ENCODE peak calls at places on chromosomes 6 and 20, in eight cellular contexts. One of them, this sample, is unnamed.

GRCh38 chr6:159100011-159100788 is 55.4 kb upstream of the TAGAP start:
- DNase-seq in dorsolateral prefrontal cortex: no peak
- DNase-seq in fibroblast of pulmonary artery: no peak
- DNase-seq in A549: no peak
- DNase-seq in non-pigmented ciliary epithelial cell: no peak
- DNase-seq in brain microvascular endothelial cell: no peak
- DNase-seq in mesenteric fat pad: peak
- DNase-seq in stimulated activated CD8-positive, alpha-beta memory T cell treated with anti-CD3 and anti-CD28 coated beads, Interleukin-4, amount 100 ng/mL, for 1 hour: no peak
- DNase-seq in this sample: no peak

GRCh38 chr6:51349866-51350265 is 531.2 kb downstream of the TFAP2B start:
- DNase-seq in A549: no peak
- DNase-seq in mesenteric fat pad: no peak
- DNase-seq in fibroblast of pulmonary artery: no peak
- DNase-seq in stimulated activated CD8-positive, alpha-beta memory T cell treated with anti-CD3 and anti-CD28 coated beads, Interleukin-4, amount 100 ng/mL, for 1 hour: no peak
- DNase-seq in brain microvascular endothelial cell: no peak
- DNase-seq in non-pigmented ciliary epithelial cell: no peak
- DNase-seq in dorsolateral prefrontal cortex: no peak
- DNase-seq in this sample: no peak

GRCh38 chr20:59082981-59083380 is 40.4 kb upstream of the PRELID3B start:
- DNase-seq in mesenteric fat pad: no peak
- DNase-seq in stimulated activated CD8-positive, alpha-beta memory T cell treated with anti-CD3 and anti-CD28 coated beads, Interleukin-4, amount 100 ng/mL, for 1 hour: no peak
- DNase-seq in brain microvascular endothelial cell: peak
- DNase-seq in non-pigmented ciliary epithelial cell: no peak
- DNase-seq in fibroblast of pulmonary artery: peak
- DNase-seq in A549: no peak
- DNase-seq in dorsolateral prefrontal cortex: no peak
- DNase-seq in this sample: no peak

GRCh38 chr6:142155895-142156757 is 9.1 kb downstream of the VTA1 start:
- DNase-seq in A549: peak
- DNase-seq in fibroblast of pulmonary artery: peak
- DNase-seq in brain microvascular endothelial cell: no peak
- DNase-seq in non-pigmented ciliary epithelial cell: no peak
- DNase-seq in mesenteric fat pad: no peak
- DNase-seq in dorsolateral prefrontal cortex: no peak
- DNase-seq in stimulated activated CD8-positive, alpha-beta memory T cell treated with anti-CD3 and anti-CD28 coated beads, Interleukin-4, amount 100 ng/mL, for 1 hour: no peak
- DNase-seq in this sample: peak

GRCh38 chr6:34315780-34316179 is 67.0 kb upstream of the SMIM29 start:
- DNase-seq in mesenteric fat pad: no peak
- DNase-seq in stimulated activated CD8-positive, alpha-beta memory T cell treated with anti-CD3 and anti-CD28 coated beads, Interleukin-4, amount 100 ng/mL, for 1 hour: no peak
- DNase-seq in A549: no peak
- DNase-seq in brain microvascular endothelial cell: no peak
- DNase-seq in dorsolateral prefrontal cortex: no peak
- DNase-seq in non-pigmented ciliary epithelial cell: no peak
- DNase-seq in fibroblast of pulmonary artery: no peak
- DNase-seq in this sample: no peak

GRCh38 chr6:36028088-36028886 is 679 bp downstream of the MAPK14 start:
- DNase-seq in A549: no peak
- DNase-seq in mesenteric fat pad: no peak
- DNase-seq in stimulated activated CD8-positive, alpha-beta memory T cell treated with anti-CD3 and anti-CD28 coated beads, Interleukin-4, amount 100 ng/mL, for 1 hour: peak
- DNase-seq in dorsolateral prefrontal cortex: no peak
- DNase-seq in brain microvascular endothelial cell: peak
- DNase-seq in fibroblast of pulmonary artery: no peak
- DNase-seq in non-pigmented ciliary epithelial cell: no peak
- DNase-seq in this sample: peak

GRCh38 chr20:38165089-38165965 is at the start of gene TGM2:
- DNase-seq in A549: peak
- DNase-seq in stimulated activated CD8-positive, alpha-beta memory T cell treated with anti-CD3 and anti-CD28 coated beads, Interleukin-4, amount 100 ng/mL, for 1 hour: no peak
- DNase-seq in dorsolateral prefrontal cortex: no peak
- DNase-seq in fibroblast of pulmonary artery: peak
- DNase-seq in mesenteric fat pad: peak
- DNase-seq in brain microvascular endothelial cell: peak
- DNase-seq in non-pigmented ciliary epithelial cell: no peak
- DNase-seq in this sample: peak

GRCh38 chr20:59948828-59949720 is 8.9 kb downstream of the FAM217B start:
- DNase-seq in stimulated activated CD8-positive, alpha-beta memory T cell treated with anti-CD3 and anti-CD28 coated beads, Interleukin-4, amount 100 ng/mL, for 1 hour: no peak
- DNase-seq in fibroblast of pulmonary artery: peak
- DNase-seq in non-pigmented ciliary epithelial cell: peak
- DNase-seq in mesenteric fat pad: no peak
- DNase-seq in dorsolateral prefrontal cortex: no peak
- DNase-seq in brain microvascular endothelial cell: peak
- DNase-seq in A549: no peak
- DNase-seq in this sample: peak

GRCh38 chr6:31620586-31621319 is at the start of gene PRRC2A:
- DNase-seq in dorsolateral prefrontal cortex: peak
- DNase-seq in mesenteric fat pad: peak
- DNase-seq in stimulated activated CD8-positive, alpha-beta memory T cell treated with anti-CD3 and anti-CD28 coated beads, Interleukin-4, amount 100 ng/mL, for 1 hour: peak
- DNase-seq in A549: peak
- DNase-seq in brain microvascular endothelial cell: peak
- DNase-seq in non-pigmented ciliary epithelial cell: no peak
- DNase-seq in fibroblast of pulmonary artery: peak
- DNase-seq in this sample: no peak

GRCh38 chr6:26020983-26021349 is 58.4 kb downstream of the TRIM38 start:
- DNase-seq in brain microvascular endothelial cell: peak
- DNase-seq in A549: no peak
- DNase-seq in mesenteric fat pad: no peak
- DNase-seq in fibroblast of pulmonary artery: peak
- DNase-seq in dorsolateral prefrontal cortex: no peak
- DNase-seq in non-pigmented ciliary epithelial cell: no peak
- DNase-seq in stimulated activated CD8-positive, alpha-beta memory T cell treated with anti-CD3 and anti-CD28 coated beads, Interleukin-4, amount 100 ng/mL, for 1 hour: no peak
- DNase-seq in this sample: peak

GRCh38 chr6:167046861-167047495 is 47.8 kb downstream of the CEP43 start:
- DNase-seq in dorsolateral prefrontal cortex: no peak
- DNase-seq in A549: no peak
- DNase-seq in brain microvascular endothelial cell: no peak
- DNase-seq in mesenteric fat pad: no peak
- DNase-seq in fibroblast of pulmonary artery: no peak
- DNase-seq in stimulated activated CD8-positive, alpha-beta memory T cell treated with anti-CD3 and anti-CD28 coated beads, Interleukin-4, amount 100 ng/mL, for 1 hour: no peak
- DNase-seq in non-pigmented ciliary epithelial cell: no peak
- DNase-seq in this sample: no peak

GRCh38 chr6:42279966-42280629 is 62.4 kb upstream of the MRPS10 start:
- DNase-seq in mesenteric fat pad: no peak
- DNase-seq in A549: no peak
- DNase-seq in brain microvascular endothelial cell: peak
- DNase-seq in non-pigmented ciliary epithelial cell: no peak
- DNase-seq in stimulated activated CD8-positive, alpha-beta memory T cell treated with anti-CD3 and anti-CD28 coated beads, Interleukin-4, amount 100 ng/mL, for 1 hour: no peak
- DNase-seq in dorsolateral prefrontal cortex: no peak
- DNase-seq in fibroblast of pulmonary artery: peak
- DNase-seq in this sample: peak

GRCh38 chr20:24589845-24590192 is 120.4 kb downstream of the SYNDIG1 start:
- DNase-seq in A549: no peak
- DNase-seq in non-pigmented ciliary epithelial cell: no peak
- DNase-seq in fibroblast of pulmonary artery: no peak
- DNase-seq in brain microvascular endothelial cell: no peak
- DNase-seq in stimulated activated CD8-positive, alpha-beta memory T cell treated with anti-CD3 and anti-CD28 coated beads, Interleukin-4, amount 100 ng/mL, for 1 hour: no peak
- DNase-seq in mesenteric fat pad: no peak
- DNase-seq in dorsolateral prefrontal cortex: no peak
- DNase-seq in this sample: no peak

GRCh38 chr20:49408705-49409104 is 73.8 kb downstream of the KCNB1 start:
- DNase-seq in dorsolateral prefrontal cortex: no peak
- DNase-seq in stimulated activated CD8-positive, alpha-beta memory T cell treated with anti-CD3 and anti-CD28 coated beads, Interleukin-4, amount 100 ng/mL, for 1 hour: no peak
- DNase-seq in A549: no peak
- DNase-seq in non-pigmented ciliary epithelial cell: no peak
- DNase-seq in mesenteric fat pad: no peak
- DNase-seq in brain microvascular endothelial cell: no peak
- DNase-seq in fibroblast of pulmonary artery: no peak
- DNase-seq in this sample: no peak

GRCh38 chr20:21303061-21303871 is at the start of gene XRN2:
- DNase-seq in fibroblast of pulmonary artery: peak
- DNase-seq in stimulated activated CD8-positive, alpha-beta memory T cell treated with anti-CD3 and anti-CD28 coated beads, Interleukin-4, amount 100 ng/mL, for 1 hour: peak
- DNase-seq in A549: peak
- DNase-seq in non-pigmented ciliary epithelial cell: peak
- DNase-seq in dorsolateral prefrontal cortex: peak
- DNase-seq in mesenteric fat pad: peak
- DNase-seq in brain microvascular endothelial cell: peak
- DNase-seq in this sample: peak

GRCh38 chr20:3171391-3172125 is 1.8 kb downstream of the LZTS3 start:
- DNase-seq in mesenteric fat pad: peak
- DNase-seq in stimulated activated CD8-positive, alpha-beta memory T cell treated with anti-CD3 and anti-CD28 coated beads, Interleukin-4, amount 100 ng/mL, for 1 hour: no peak
- DNase-seq in brain microvascular endothelial cell: no peak
- DNase-seq in non-pigmented ciliary epithelial cell: no peak
- DNase-seq in fibroblast of pulmonary artery: no peak
- DNase-seq in dorsolateral prefrontal cortex: no peak
- DNase-seq in A549: no peak
- DNase-seq in this sample: no peak

GRCh38 chr6:154302111-154302752 is 54.4 kb downstream of the IPCEF1 start:
- DNase-seq in non-pigmented ciliary epithelial cell: peak
- DNase-seq in brain microvascular endothelial cell: peak
- DNase-seq in mesenteric fat pad: no peak
- DNase-seq in A549: no peak
- DNase-seq in stimulated activated CD8-positive, alpha-beta memory T cell treated with anti-CD3 and anti-CD28 coated beads, Interleukin-4, amount 100 ng/mL, for 1 hour: no peak
- DNase-seq in dorsolateral prefrontal cortex: no peak
- DNase-seq in fibroblast of pulmonary artery: peak
- DNase-seq in this sample: peak

GRCh38 chr6:114100421-114100820 is 129.5 kb upstream of the HDAC2 start:
- DNase-seq in stimulated activated CD8-positive, alpha-beta memory T cell treated with anti-CD3 and anti-CD28 coated beads, Interleukin-4, amount 100 ng/mL, for 1 hour: no peak
- DNase-seq in brain microvascular endothelial cell: no peak
- DNase-seq in dorsolateral prefrontal cortex: no peak
- DNase-seq in fibroblast of pulmonary artery: peak
- DNase-seq in non-pigmented ciliary epithelial cell: no peak
- DNase-seq in mesenteric fat pad: no peak
- DNase-seq in A549: no peak
- DNase-seq in this sample: no peak

GRCh38 chr20:22302039-22302438 is 282.3 kb downstream of the FOXA2 start:
- DNase-seq in fibroblast of pulmonary artery: no peak
- DNase-seq in stimulated activated CD8-positive, alpha-beta memory T cell treated with anti-CD3 and anti-CD28 coated beads, Interleukin-4, amount 100 ng/mL, for 1 hour: no peak
- DNase-seq in mesenteric fat pad: no peak
- DNase-seq in dorsolateral prefrontal cortex: no peak
- DNase-seq in non-pigmented ciliary epithelial cell: no peak
- DNase-seq in brain microvascular endothelial cell: no peak
- DNase-seq in A549: no peak
- DNase-seq in this sample: no peak

GRCh38 chr6:111478064-111478476 is 4.9 kb downstream of the REV3L start:
- DNase-seq in A549: no peak
- DNase-seq in brain microvascular endothelial cell: peak
- DNase-seq in mesenteric fat pad: no peak
- DNase-seq in dorsolateral prefrontal cortex: no peak
- DNase-seq in fibroblast of pulmonary artery: peak
- DNase-seq in non-pigmented ciliary epithelial cell: no peak
- DNase-seq in stimulated activated CD8-positive, alpha-beta memory T cell treated with anti-CD3 and anti-CD28 coated beads, Interleukin-4, amount 100 ng/mL, for 1 hour: no peak
- DNase-seq in this sample: peak

GRCh38 chr20:53664121-53664520 is 70.5 kb upstream of the ZNF217 start:
- DNase-seq in dorsolateral prefrontal cortex: no peak
- DNase-seq in fibroblast of pulmonary artery: no peak
- DNase-seq in stimulated activated CD8-positive, alpha-beta memory T cell treated with anti-CD3 and anti-CD28 coated beads, Interleukin-4, amount 100 ng/mL, for 1 hour: no peak
- DNase-seq in mesenteric fat pad: no peak
- DNase-seq in non-pigmented ciliary epithelial cell: no peak
- DNase-seq in brain microvascular endothelial cell: no peak
- DNase-seq in A549: no peak
- DNase-seq in this sample: no peak

GRCh38 chr6:35262596-35262995 is 3.1 kb downstream of the ZNF76 start:
- DNase-seq in dorsolateral prefrontal cortex: no peak
- DNase-seq in mesenteric fat pad: no peak
- DNase-seq in non-pigmented ciliary epithelial cell: no peak
- DNase-seq in A549: no peak
- DNase-seq in stimulated activated CD8-positive, alpha-beta memory T cell treated with anti-CD3 and anti-CD28 coated beads, Interleukin-4, amount 100 ng/mL, for 1 hour: no peak
- DNase-seq in fibroblast of pulmonary artery: peak
- DNase-seq in brain microvascular endothelial cell: no peak
- DNase-seq in this sample: no peak

GRCh38 chr6:88513920-88514319 is 347.8 kb upstream of the CNR1 start:
- DNase-seq in dorsolateral prefrontal cortex: no peak
- DNase-seq in stimulated activated CD8-positive, alpha-beta memory T cell treated with anti-CD3 and anti-CD28 coated beads, Interleukin-4, amount 100 ng/mL, for 1 hour: no peak
- DNase-seq in fibroblast of pulmonary artery: no peak
- DNase-seq in brain microvascular endothelial cell: no peak
- DNase-seq in A549: no peak
- DNase-seq in mesenteric fat pad: no peak
- DNase-seq in non-pigmented ciliary epithelial cell: no peak
- DNase-seq in this sample: no peak

GRCh38 chr6:129609635-129610034 is 100.3 kb downstream of the ARHGAP18 start:
- DNase-seq in dorsolateral prefrontal cortex: no peak
- DNase-seq in fibroblast of pulmonary artery: no peak
- DNase-seq in non-pigmented ciliary epithelial cell: no peak
- DNase-seq in brain microvascular endothelial cell: no peak
- DNase-seq in A549: no peak
- DNase-seq in stimulated activated CD8-positive, alpha-beta memory T cell treated with anti-CD3 and anti-CD28 coated beads, Interleukin-4, amount 100 ng/mL, for 1 hour: no peak
- DNase-seq in mesenteric fat pad: no peak
- DNase-seq in this sample: no peak

GRCh38 chr6:166615059-166615770 is 11.8 kb downstream of the RPS6KA2 start:
- DNase-seq in mesenteric fat pad: no peak
- DNase-seq in A549: no peak
- DNase-seq in fibroblast of pulmonary artery: peak
- DNase-seq in stimulated activated CD8-positive, alpha-beta memory T cell treated with anti-CD3 and anti-CD28 coated beads, Interleukin-4, amount 100 ng/mL, for 1 hour: no peak
- DNase-seq in dorsolateral prefrontal cortex: no peak
- DNase-seq in non-pigmented ciliary epithelial cell: no peak
- DNase-seq in brain microvascular endothelial cell: peak
- DNase-seq in this sample: peak

GRCh38 chr6:139370047-139370706 is 4.3 kb downstream of the CITED2 start:
- DNase-seq in stimulated activated CD8-positive, alpha-beta memory T cell treated with anti-CD3 and anti-CD28 coated beads, Interleukin-4, amount 100 ng/mL, for 1 hour: no peak
- DNase-seq in mesenteric fat pad: no peak
- DNase-seq in dorsolateral prefrontal cortex: no peak
- DNase-seq in A549: no peak
- DNase-seq in brain microvascular endothelial cell: peak
- DNase-seq in non-pigmented ciliary epithelial cell: no peak
- DNase-seq in fibroblast of pulmonary artery: peak
- DNase-seq in this sample: peak

GRCh38 chr6:152598858-152599537 is 38.2 kb downstream of the SYNE1 start:
- DNase-seq in A549: no peak
- DNase-seq in non-pigmented ciliary epithelial cell: no peak
- DNase-seq in brain microvascular endothelial cell: peak
- DNase-seq in fibroblast of pulmonary artery: peak
- DNase-seq in dorsolateral prefrontal cortex: no peak
- DNase-seq in stimulated activated CD8-positive, alpha-beta memory T cell treated with anti-CD3 and anti-CD28 coated beads, Interleukin-4, amount 100 ng/mL, for 1 hour: no peak
- DNase-seq in mesenteric fat pad: no peak
- DNase-seq in this sample: peak

GRCh38 chr20:25223179-25223661 is 24.7 kb upstream of the PYGB start:
- DNase-seq in stimulated activated CD8-positive, alpha-beta memory T cell treated with anti-CD3 and anti-CD28 coated beads, Interleukin-4, amount 100 ng/mL, for 1 hour: no peak
- DNase-seq in brain microvascular endothelial cell: peak
- DNase-seq in non-pigmented ciliary epithelial cell: peak
- DNase-seq in A549: peak
- DNase-seq in dorsolateral prefrontal cortex: no peak
- DNase-seq in mesenteric fat pad: peak
- DNase-seq in fibroblast of pulmonary artery: peak
- DNase-seq in this sample: peak

GRCh38 chr6:139820191-139820590 is 445.7 kb upstream of the CITED2 start:
- DNase-seq in fibroblast of pulmonary artery: peak
- DNase-seq in mesenteric fat pad: no peak
- DNase-seq in stimulated activated CD8-positive, alpha-beta memory T cell treated with anti-CD3 and anti-CD28 coated beads, Interleukin-4, amount 100 ng/mL, for 1 hour: no peak
- DNase-seq in brain microvascular endothelial cell: peak
- DNase-seq in A549: no peak
- DNase-seq in non-pigmented ciliary epithelial cell: peak
- DNase-seq in dorsolateral prefrontal cortex: no peak
- DNase-seq in this sample: peak

GRCh38 chr6:151564654-151565053 is 70.8 kb downstream of the CCDC170 start:
- DNase-seq in fibroblast of pulmonary artery: no peak
- DNase-seq in mesenteric fat pad: no peak
- DNase-seq in stimulated activated CD8-positive, alpha-beta memory T cell treated with anti-CD3 and anti-CD28 coated beads, Interleukin-4, amount 100 ng/mL, for 1 hour: no peak
- DNase-seq in non-pigmented ciliary epithelial cell: no peak
- DNase-seq in dorsolateral prefrontal cortex: no peak
- DNase-seq in A549: no peak
- DNase-seq in brain microvascular endothelial cell: no peak
- DNase-seq in this sample: no peak

GRCh38 chr6:118618676-118619377 is 32.6 kb downstream of the CEP85L start:
- DNase-seq in brain microvascular endothelial cell: peak
- DNase-seq in mesenteric fat pad: no peak
- DNase-seq in fibroblast of pulmonary artery: peak
- DNase-seq in A549: peak
- DNase-seq in dorsolateral prefrontal cortex: peak
- DNase-seq in stimulated activated CD8-positive, alpha-beta memory T cell treated with anti-CD3 and anti-CD28 coated beads, Interleukin-4, amount 100 ng/mL, for 1 hour: peak
- DNase-seq in non-pigmented ciliary epithelial cell: no peak
- DNase-seq in this sample: peak